ENCODE peak calls at places on chromosomes 12 and 14, in eight cellular contexts. U is body of pancreas; L is MM.1S; R is NCI-H1092 treated with DMSO at 0.1 percent for 48 hours; P is stimulated activated CD4-positive, alpha-beta T cell treated with anti-CD3 and anti-CD28 coated beads, Interleukin-12 subunit alpha, Interleukin-12 subunit beta, amount 100 ng/mL, for 48 hours; K is NCI-H2107; X is ELR; Z is lower leg skin. G is an unnamed sample.

GRCh38 chr12:121224591-121224990 is 14.7 kb downstream of the P2RX4 start:
- DNase-seq in U (no peak), L (no peak), R (no peak), P (no peak), K (no peak), X (no peak), Z (no peak), G (no peak)

GRCh38 chr12:6766651-6767300 is 613 bp downstream of the PTMS start:
- DNase-seq in U (peak), L (peak), R (peak), P (no peak), K (peak), X (peak), Z (peak), G (no peak)

GRCh38 chr12:66119229-66119869 is 11.2 kb downstream of the LLPH start:
- DNase-seq in U (no peak), L (no peak), R (no peak), P (no peak), K (no peak), X (peak), Z (no peak), G (no peak)

GRCh38 chr12:76871082-76871481 is 7.7 kb downstream of the CSRP2 start:
- DNase-seq in U (no peak), L (no peak), R (no peak), P (no peak), K (no peak), X (no peak), Z (no peak), G (no peak)

GRCh38 chr12:54734196-54734950 is 86.2 kb upstream of the DCD start:
- DNase-seq in U (peak), L (no peak), R (no peak), P (no peak), K (no peak), X (no peak), Z (no peak), G (no peak)

GRCh38 chr14:96304956-96305355 is 48.9 kb downstream of the BDKRB1 start:
- DNase-seq in U (no peak), L (no peak), R (no peak), P (no peak), K (no peak), X (peak), Z (no peak), G (no peak)

GRCh38 chr14:78405071-78405856 is 235.1 kb downstream of the NRXN3 start:
- DNase-seq in U (no peak), L (no peak), R (peak), P (no peak), K (no peak), X (no peak), Z (no peak), G (no peak)

GRCh38 chr12:65442418-65442817 is 163.9 kb downstream of the MSRB3 start:
- DNase-seq in U (no peak), L (no peak), R (no peak), P (no peak), K (no peak), X (no peak), Z (no peak), G (no peak)

GRCh38 chr14:102993523-102993922 is 63.8 kb downstream of the CDC42BPB start:
- DNase-seq in U (no peak), L (no peak), R (no peak), P (no peak), K (no peak), X (peak), Z (no peak), G (no peak)

GRCh38 chr12:122571821-122572220 is 44.8 kb downstream of the KNTC1 start:
- DNase-seq in U (no peak), L (no peak), R (no peak), P (no peak), K (no peak), X (no peak), Z (no peak), G (no peak)

GRCh38 chr12:93102744-93103143 is 173.6 kb upstream of the EEA1 start:
- DNase-seq in U (no peak), L (no peak), R (no peak), P (no peak), K (no peak), X (no peak), Z (no peak), G (no peak)

GRCh38 chr12:30828686-30829085 is 73.9 kb upstream of the CAPRIN2 start:
- DNase-seq in U (no peak), L (no peak), R (no peak), P (no peak), K (no peak), X (no peak), Z (no peak), G (no peak)

GRCh38 chr14:104753528-104754212 is 723 bp downstream of the SIVA1 start:
- DNase-seq in U (no peak), L (no peak), R (no peak), P (no peak), K (no peak), X (peak), Z (no peak), G (no peak)

GRCh38 chr14:70893062-70893841 is 14.0 kb upstream of the PCNX1 start:
- DNase-seq in U (no peak), L (no peak), R (no peak), P (no peak), K (no peak), X (no peak), Z (no peak), G (no peak)

GRCh38 chr12:30696486-30696885 is 817 bp upstream of the IPO8 start:
- DNase-seq in U (no peak), L (no peak), R (no peak), P (no peak), K (no peak), X (no peak), Z (no peak), G (no peak)

GRCh38 chr14:89248430-89249295 is 168.4 kb downstream of the FOXN3 start:
- DNase-seq in U (no peak), L (no peak), R (no peak), P (no peak), K (no peak), X (no peak), Z (no peak), G (no peak)

GRCh38 chr14:23104070-23104590 is 659 bp downstream of the CIROP start:
- DNase-seq in U (no peak), L (no peak), R (no peak), P (no peak), K (no peak), X (no peak), Z (peak), G (no peak)

GRCh38 chr12:21941522-21942376 is 523 bp upstream of the ABCC9 start:
- DNase-seq in U (peak), L (no peak), R (no peak), P (no peak), K (no peak), X (peak), Z (peak), G (no peak)

GRCh38 chr12:77102691-77103090 is 37.3 kb upstream of the E2F7 start:
- DNase-seq in U (no peak), L (no peak), R (no peak), P (no peak), K (no peak), X (peak), Z (no peak), G (no peak)

GRCh38 chr12:9391751-9392240 is 183.6 kb upstream of the PZP start:
- DNase-seq in U (no peak), L (no peak), R (no peak), P (no peak), K (peak), X (no peak), Z (no peak), G (no peak)

GRCh38 chr14:38207830-38208815 is at the start of gene SSTR1:
- DNase-seq in U (peak), L (no peak), R (no peak), P (no peak), K (no peak), X (peak), Z (no peak), G (no peak)

GRCh38 chr14:100428727-100429126 is 105.6 kb downstream of the SLC25A47 start:
- DNase-seq in U (no peak), L (no peak), R (no peak), P (no peak), K (no peak), X (peak), Z (no peak), G (no peak)

GRCh38 chr12:91040356-91040755 is 17.5 kb downstream of the KERA start:
- DNase-seq in U (no peak), L (no peak), R (no peak), P (no peak), K (no peak), X (peak), Z (no peak), G (no peak)

GRCh38 chr12:108638141-108638823 is 4.6 kb upstream of the SELPLG start:
- DNase-seq in U (peak), L (no peak), R (no peak), P (no peak), K (no peak), X (no peak), Z (peak), G (no peak)

GRCh38 chr12:110079477-110080400 is 31.4 kb upstream of the C12orf76 start:
- DNase-seq in U (peak), L (peak), R (no peak), P (peak), K (no peak), X (no peak), Z (no peak), G (peak)